ENCODE peak calls at places on chromosomes 1 and 21, in ten cellular contexts. One of them, this sample, is unnamed.

GRCh38 chr1:78101514-78101913 is 55.7 kb downstream of the GIPC2 start:
- DNase-seq in HEK293T: no peak
- DNase-seq in T-cell: no peak
- DNase-seq in OCI-LY7: no peak
- DNase-seq in stimulated activated CD4-positive, alpha-beta T cell treated with anti-CD3 and anti-CD28 coated beads, TNF-alpha, amount 100 ng/mL, for 24 hours: no peak
- DNase-seq in HFFc6: peak; percentile 95
- DNase-seq in stimulated activated CD8-positive, alpha-beta memory T cell treated with anti-CD3 and anti-CD28 coated beads, Interleukin-2, amount 100 ng/mL, for 48 hours: no peak
- DNase-seq in caudate nucleus: no peak
- DNase-seq in EL: peak; percentile 97
- DNase-seq in adrenal gland: peak; percentile 69
- DNase-seq in this sample: peak; percentile 50

GRCh38 chr21:28396421-28396820 is 596.3 kb downstream of the LTN1 start:
- DNase-seq in EL: no peak
- DNase-seq in stimulated activated CD4-positive, alpha-beta T cell treated with anti-CD3 and anti-CD28 coated beads, TNF-alpha, amount 100 ng/mL, for 24 hours: no peak
- DNase-seq in caudate nucleus: no peak
- DNase-seq in HFFc6: no peak
- DNase-seq in OCI-LY7: peak; percentile 32
- DNase-seq in HEK293T: no peak
- DNase-seq in T-cell: no peak
- DNase-seq in stimulated activated CD8-positive, alpha-beta memory T cell treated with anti-CD3 and anti-CD28 coated beads, Interleukin-2, amount 100 ng/mL, for 48 hours: no peak
- DNase-seq in adrenal gland: no peak
- DNase-seq in this sample: no peak

GRCh38 chr1:114758251-114758832 is 558 bp upstream of the CSDE1 start:
- DNase-seq in EL: peak; percentile 8
- DNase-seq in HFFc6: peak; percentile 9
- DNase-seq in stimulated activated CD8-positive, alpha-beta memory T cell treated with anti-CD3 and anti-CD28 coated beads, Interleukin-2, amount 100 ng/mL, for 48 hours: no peak
- DNase-seq in adrenal gland: no peak
- DNase-seq in T-cell: no peak
- DNase-seq in stimulated activated CD4-positive, alpha-beta T cell treated with anti-CD3 and anti-CD28 coated beads, TNF-alpha, amount 100 ng/mL, for 24 hours: no peak
- DNase-seq in caudate nucleus: no peak
- DNase-seq in OCI-LY7: peak; percentile 13
- DNase-seq in HEK293T: peak; percentile 12
- DNase-seq in this sample: no peak

GRCh38 chr1:40344597-40344996 is 27.5 kb upstream of the COL9A2 start:
- DNase-seq in caudate nucleus: peak; percentile 8
- DNase-seq in HFFc6: peak; percentile 34
- DNase-seq in HEK293T: no peak
- DNase-seq in stimulated activated CD4-positive, alpha-beta T cell treated with anti-CD3 and anti-CD28 coated beads, TNF-alpha, amount 100 ng/mL, for 24 hours: no peak
- DNase-seq in EL: peak; percentile 51
- DNase-seq in OCI-LY7: peak; percentile 45
- DNase-seq in T-cell: peak; percentile 32
- DNase-seq in adrenal gland: peak; percentile 49
- DNase-seq in stimulated activated CD8-positive, alpha-beta memory T cell treated with anti-CD3 and anti-CD28 coated beads, Interleukin-2, amount 100 ng/mL, for 48 hours: no peak
- DNase-seq in this sample: peak; percentile 58

GRCh38 chr1:237444120-237444790 is 402.3 kb downstream of the RYR2 start:
- DNase-seq in T-cell: no peak
- DNase-seq in caudate nucleus: no peak
- DNase-seq in HEK293T: no peak
- DNase-seq in stimulated activated CD4-positive, alpha-beta T cell treated with anti-CD3 and anti-CD28 coated beads, TNF-alpha, amount 100 ng/mL, for 24 hours: no peak
- DNase-seq in HFFc6: no peak
- DNase-seq in adrenal gland: no peak
- DNase-seq in OCI-LY7: no peak
- DNase-seq in EL: no peak
- DNase-seq in stimulated activated CD8-positive, alpha-beta memory T cell treated with anti-CD3 and anti-CD28 coated beads, Interleukin-2, amount 100 ng/mL, for 48 hours: no peak
- DNase-seq in this sample: no peak

GRCh38 chr1:194174528-194174927 is 988.1 kb upstream of the B3GALT2 start:
- DNase-seq in adrenal gland: no peak
- DNase-seq in HEK293T: no peak
- DNase-seq in EL: no peak
- DNase-seq in HFFc6: no peak
- DNase-seq in OCI-LY7: no peak
- DNase-seq in stimulated activated CD8-positive, alpha-beta memory T cell treated with anti-CD3 and anti-CD28 coated beads, Interleukin-2, amount 100 ng/mL, for 48 hours: no peak
- DNase-seq in caudate nucleus: no peak
- DNase-seq in T-cell: no peak
- DNase-seq in stimulated activated CD4-positive, alpha-beta T cell treated with anti-CD3 and anti-CD28 coated beads, TNF-alpha, amount 100 ng/mL, for 24 hours: no peak
- DNase-seq in this sample: no peak

GRCh38 chr1:65825736-65826135 is 33.0 kb downstream of the PDE4B start:
- DNase-seq in EL: peak; percentile 82
- DNase-seq in OCI-LY7: no peak
- DNase-seq in caudate nucleus: no peak
- DNase-seq in stimulated activated CD4-positive, alpha-beta T cell treated with anti-CD3 and anti-CD28 coated beads, TNF-alpha, amount 100 ng/mL, for 24 hours: no peak
- DNase-seq in stimulated activated CD8-positive, alpha-beta memory T cell treated with anti-CD3 and anti-CD28 coated beads, Interleukin-2, amount 100 ng/mL, for 48 hours: no peak
- DNase-seq in HEK293T: no peak
- DNase-seq in T-cell: no peak
- DNase-seq in adrenal gland: no peak
- DNase-seq in HFFc6: peak; percentile 76
- DNase-seq in this sample: no peak

GRCh38 chr1:64518692-64519481 is 49.0 kb downstream of the CACHD1 start:
- DNase-seq in OCI-LY7: no peak
- DNase-seq in stimulated activated CD4-positive, alpha-beta T cell treated with anti-CD3 and anti-CD28 coated beads, TNF-alpha, amount 100 ng/mL, for 24 hours: no peak
- DNase-seq in stimulated activated CD8-positive, alpha-beta memory T cell treated with anti-CD3 and anti-CD28 coated beads, Interleukin-2, amount 100 ng/mL, for 48 hours: no peak
- DNase-seq in HEK293T: no peak
- DNase-seq in adrenal gland: no peak
- DNase-seq in caudate nucleus: no peak
- DNase-seq in T-cell: no peak
- DNase-seq in EL: no peak
- DNase-seq in HFFc6: no peak
- DNase-seq in this sample: no peak

GRCh38 chr1:226938903-226939438 is 1.1 kb upstream of the COQ8A start:
- DNase-seq in stimulated activated CD8-positive, alpha-beta memory T cell treated with anti-CD3 and anti-CD28 coated beads, Interleukin-2, amount 100 ng/mL, for 48 hours: no peak
- DNase-seq in HEK293T: no peak
- DNase-seq in caudate nucleus: no peak
- DNase-seq in T-cell: no peak
- DNase-seq in EL: no peak
- DNase-seq in stimulated activated CD4-positive, alpha-beta T cell treated with anti-CD3 and anti-CD28 coated beads, TNF-alpha, amount 100 ng/mL, for 24 hours: no peak
- DNase-seq in HFFc6: peak; percentile 30
- DNase-seq in OCI-LY7: peak; percentile 13
- DNase-seq in adrenal gland: no peak
- DNase-seq in this sample: no peak

GRCh38 chr1:43305461-43305860 is 4.7 kb downstream of the TIE1 start:
- DNase-seq in OCI-LY7: peak; percentile 69
- DNase-seq in HFFc6: no peak
- DNase-seq in HEK293T: no peak
- DNase-seq in adrenal gland: no peak
- DNase-seq in caudate nucleus: no peak
- DNase-seq in EL: no peak
- DNase-seq in T-cell: no peak
- DNase-seq in stimulated activated CD4-positive, alpha-beta T cell treated with anti-CD3 and anti-CD28 coated beads, TNF-alpha, amount 100 ng/mL, for 24 hours: no peak
- DNase-seq in stimulated activated CD8-positive, alpha-beta memory T cell treated with anti-CD3 and anti-CD28 coated beads, Interleukin-2, amount 100 ng/mL, for 48 hours: no peak
- DNase-seq in this sample: peak; percentile 8